ENCODE peak calls at places on chromosome X, in six cellular contexts. Z is DMS 273 treated with DMSO at 0.1 percent for 48 hours, D is head of caudate nucleus, B is astrocyte of the cerebellum, E is mesendoderm, V is smooth muscle cell of the brain vasculature. S is an unnamed sample.

GRCh38 chrX:69387559-69388487 is 116.3 kb upstream of the NALF2 start:
- DNase-seq in Z (peak), D (peak), B (peak), E (peak), V (no peak), S (peak)

GRCh38 chrX:16990839-16991238 is 44.4 kb downstream of the REPS2 start:
- DNase-seq in Z (no peak), D (no peak), B (no peak), E (no peak), V (no peak), S (no peak)

GRCh38 chrX:1453951-1454785 is 1.5 kb upstream of the ASMTL start:
- DNase-seq in Z (no peak), D (peak), B (peak), E (peak), V (peak), S (peak)

GRCh38 chrX:140362861-140363260 is 142.0 kb downstream of the SOX3 start:
- DNase-seq in Z (no peak), D (no peak), B (no peak), E (no peak), V (no peak), S (no peak)

GRCh38 chrX:96027363-96027894 is 657.2 kb upstream of the DIAPH2 start:
- DNase-seq in Z (no peak), D (no peak), B (no peak), E (no peak), V (no peak), S (no peak)

GRCh38 chrX:23902419-23902818 is 5.3 kb downstream of the APOO start:
- DNase-seq in Z (peak), D (no peak), B (no peak), E (peak), V (no peak), S (no peak)

GRCh38 chrX:31021537-31021936 is 50.3 kb downstream of the FTHL17 start:
- DNase-seq in Z (peak), D (no peak), B (no peak), E (no peak), V (no peak), S (peak)

GRCh38 chrX:25650216-25650615 is 487.9 kb upstream of the MAGEB18 start:
- DNase-seq in Z (no peak), D (no peak), B (no peak), E (no peak), V (no peak), S (no peak)

GRCh38 chrX:9865804-9866471 is 79.7 kb downstream of the SHROOM2 start:
- DNase-seq in Z (no peak), D (no peak), B (no peak), E (peak), V (no peak), S (no peak)

GRCh38 chrX:36573720-36574119 is 434.4 kb upstream of the FAM47C start:
- DNase-seq in Z (no peak), D (no peak), B (no peak), E (no peak), V (no peak), S (no peak)

GRCh38 chrX:55908685-55909212 is 191.2 kb downstream of the RRAGB start:
- DNase-seq in Z (no peak), D (peak), B (no peak), E (peak), V (no peak), S (no peak)

GRCh38 chrX:96684339-96685204 is at the start of gene DIAPH2:
- DNase-seq in Z (peak), D (peak), B (peak), E (peak), V (peak), S (peak)